ENCODE peak calls at places on chromosomes 2 and 18, in ten cellular contexts. One of them, this sample, is unnamed. For H3K36me3, the result is how much of the 10 kb centered on the place peaks cover.

GRCh38 chr18:240175-240574 is 27.7 kb downstream of the THOC1 start:
- DNase-seq in CD8-positive, alpha-beta T cell: no peak
- DNase-seq in upper lobe of right lung: no peak
- DNase-seq in OCI-LY7: no peak
- DNase-seq in heart left ventricle: no peak
- DNase-seq in hepatocyte: no peak
- DNase-seq in suprapubic skin: no peak
- DNase-seq in left ventricle myocardium inferior: no peak
- DNase-seq in body of pancreas: no peak
- DNase-seq in mucosa of descending colon: no peak
- DNase-seq in this sample: no peak

GRCh38 chr2:127134235-127134634 is 27.3 kb upstream of the BIN1 start:
- DNase-seq in upper lobe of right lung: no peak
- DNase-seq in body of pancreas: no peak
- DNase-seq in heart left ventricle: no peak
- DNase-seq in hepatocyte: no peak
- DNase-seq in CD8-positive, alpha-beta T cell: no peak
- DNase-seq in OCI-LY7: no peak
- DNase-seq in mucosa of descending colon: no peak
- DNase-seq in left ventricle myocardium inferior: no peak
- DNase-seq in suprapubic skin: no peak
- DNase-seq in this sample: no peak

GRCh38 chr2:119261498-119262225 is 38.0 kb downstream of the STEAP3 start:
- DNase-seq in left ventricle myocardium inferior: no peak
- DNase-seq in heart left ventricle: no peak
- DNase-seq in OCI-LY7: no peak
- DNase-seq in CD8-positive, alpha-beta T cell: no peak
- DNase-seq in hepatocyte: no peak
- DNase-seq in body of pancreas: no peak
- DNase-seq in suprapubic skin: no peak
- DNase-seq in mucosa of descending colon: no peak
- DNase-seq in upper lobe of right lung: no peak
- DNase-seq in this sample: no peak

GRCh38 chr2:72669121-72669520 is 156.7 kb downstream of the EXOC6B start:
- DNase-seq in heart left ventricle: no peak
- DNase-seq in hepatocyte: no peak
- DNase-seq in mucosa of descending colon: no peak
- DNase-seq in suprapubic skin: no peak
- DNase-seq in CD8-positive, alpha-beta T cell: no peak
- DNase-seq in OCI-LY7: no peak
- DNase-seq in body of pancreas: no peak
- DNase-seq in left ventricle myocardium inferior: no peak
- DNase-seq in upper lobe of right lung: no peak
- DNase-seq in this sample: no peak

GRCh38 chr2:20423376-20423775 is 23.5 kb upstream of the RHOB start:
- DNase-seq in body of pancreas: no peak
- DNase-seq in hepatocyte: no peak
- DNase-seq in upper lobe of right lung: no peak
- DNase-seq in heart left ventricle: no peak
- DNase-seq in mucosa of descending colon: no peak
- DNase-seq in left ventricle myocardium inferior: no peak
- DNase-seq in CD8-positive, alpha-beta T cell: no peak
- DNase-seq in OCI-LY7: no peak
- DNase-seq in suprapubic skin: peak
- DNase-seq in this sample: no peak

GRCh38 chr2:46780801-46781445 is 134.7 kb downstream of the MCFD2 start:
- DNase-seq in OCI-LY7: peak
- DNase-seq in CD8-positive, alpha-beta T cell: no peak
- DNase-seq in upper lobe of right lung: no peak
- DNase-seq in heart left ventricle: peak
- DNase-seq in suprapubic skin: no peak
- DNase-seq in left ventricle myocardium inferior: peak
- DNase-seq in body of pancreas: no peak
- DNase-seq in hepatocyte: peak
- DNase-seq in mucosa of descending colon: no peak
- DNase-seq in this sample: no peak

GRCh38 chr2:100880730-100881129 is 60.8 kb downstream of the NPAS2 start:
- DNase-seq in mucosa of descending colon: no peak
- DNase-seq in suprapubic skin: no peak
- DNase-seq in CD8-positive, alpha-beta T cell: no peak
- DNase-seq in body of pancreas: no peak
- DNase-seq in heart left ventricle: no peak
- DNase-seq in left ventricle myocardium inferior: no peak
- DNase-seq in upper lobe of right lung: no peak
- DNase-seq in OCI-LY7: no peak
- DNase-seq in hepatocyte: no peak
- DNase-seq in this sample: no peak

GRCh38 chr2:3319134-3319533 is 58.5 kb downstream of the EIPR1 start:
- DNase-seq in mucosa of descending colon: no peak
- DNase-seq in CD8-positive, alpha-beta T cell: no peak
- DNase-seq in OCI-LY7: no peak
- DNase-seq in heart left ventricle: peak
- DNase-seq in suprapubic skin: no peak
- DNase-seq in left ventricle myocardium inferior: no peak
- DNase-seq in hepatocyte: no peak
- DNase-seq in upper lobe of right lung: no peak
- DNase-seq in body of pancreas: no peak
- DNase-seq in this sample: no peak

GRCh38 chr2:134582547-134582899 is 136.3 kb downstream of the TMEM163 start:
- DNase-seq in OCI-LY7: no peak
- DNase-seq in upper lobe of right lung: no peak
- DNase-seq in CD8-positive, alpha-beta T cell: no peak
- DNase-seq in suprapubic skin: no peak
- DNase-seq in hepatocyte: peak
- DNase-seq in heart left ventricle: no peak
- DNase-seq in body of pancreas: no peak
- DNase-seq in left ventricle myocardium inferior: no peak
- DNase-seq in mucosa of descending colon: no peak
- DNase-seq in this sample: no peak

GRCh38 chr2:9287400-9288059 is 80.9 kb downstream of the ASAP2 start:
- DNase-seq in OCI-LY7: no peak
- DNase-seq in suprapubic skin: no peak
- DNase-seq in left ventricle myocardium inferior: no peak
- DNase-seq in body of pancreas: no peak
- DNase-seq in CD8-positive, alpha-beta T cell: no peak
- DNase-seq in hepatocyte: peak
- DNase-seq in mucosa of descending colon: no peak
- DNase-seq in upper lobe of right lung: no peak
- DNase-seq in heart left ventricle: no peak
- DNase-seq in this sample: no peak

GRCh38 chr2:169050476-169051240 is 18.7 kb upstream of the DHRS9 start:
- DNase-seq in mucosa of descending colon: no peak
- DNase-seq in upper lobe of right lung: no peak
- DNase-seq in suprapubic skin: no peak
- DNase-seq in body of pancreas: no peak
- DNase-seq in CD8-positive, alpha-beta T cell: no peak
- DNase-seq in heart left ventricle: no peak
- DNase-seq in left ventricle myocardium inferior: no peak
- DNase-seq in hepatocyte: no peak
- DNase-seq in OCI-LY7: no peak
- DNase-seq in this sample: no peak

GRCh38 chr2:886072-887022 is 64.3 kb upstream of the SNTG2 start:
- DNase-seq in upper lobe of right lung: peak
- DNase-seq in heart left ventricle: no peak
- DNase-seq in CD8-positive, alpha-beta T cell: no peak
- DNase-seq in mucosa of descending colon: no peak
- DNase-seq in OCI-LY7: no peak
- DNase-seq in suprapubic skin: no peak
- DNase-seq in body of pancreas: no peak
- DNase-seq in left ventricle myocardium inferior: no peak
- DNase-seq in hepatocyte: no peak
- DNase-seq in this sample: no peak

GRCh38 chr2:239292956-239293355 is 107.9 kb downstream of the HDAC4 start:
- DNase-seq in heart left ventricle: no peak
- DNase-seq in left ventricle myocardium inferior: no peak
- DNase-seq in body of pancreas: peak
- DNase-seq in suprapubic skin: no peak
- DNase-seq in upper lobe of right lung: peak
- DNase-seq in OCI-LY7: no peak
- DNase-seq in mucosa of descending colon: no peak
- DNase-seq in CD8-positive, alpha-beta T cell: no peak
- DNase-seq in hepatocyte: no peak
- DNase-seq in this sample: no peak

GRCh38 chr2:239292531-239292930 is 108.3 kb downstream of the HDAC4 start:
- DNase-seq in heart left ventricle: no peak
- DNase-seq in mucosa of descending colon: no peak
- DNase-seq in hepatocyte: no peak
- DNase-seq in suprapubic skin: no peak
- DNase-seq in CD8-positive, alpha-beta T cell: no peak
- DNase-seq in OCI-LY7: no peak
- DNase-seq in left ventricle myocardium inferior: no peak
- DNase-seq in upper lobe of right lung: no peak
- DNase-seq in body of pancreas: no peak
- DNase-seq in this sample: no peak

GRCh38 chr2:239295377-239296019 is 105.3 kb downstream of the HDAC4 start:
- DNase-seq in body of pancreas: no peak
- DNase-seq in suprapubic skin: no peak
- DNase-seq in upper lobe of right lung: no peak
- DNase-seq in left ventricle myocardium inferior: no peak
- DNase-seq in heart left ventricle: no peak
- DNase-seq in CD8-positive, alpha-beta T cell: peak
- DNase-seq in OCI-LY7: no peak
- DNase-seq in hepatocyte: no peak
- DNase-seq in mucosa of descending colon: no peak
- DNase-seq in this sample: no peak

GRCh38 chr2:239294571-239295054 is 106.2 kb downstream of the HDAC4 start:
- DNase-seq in left ventricle myocardium inferior: no peak
- DNase-seq in upper lobe of right lung: no peak
- DNase-seq in suprapubic skin: peak
- DNase-seq in hepatocyte: no peak
- DNase-seq in CD8-positive, alpha-beta T cell: no peak
- DNase-seq in OCI-LY7: no peak
- DNase-seq in body of pancreas: no peak
- DNase-seq in mucosa of descending colon: peak
- DNase-seq in heart left ventricle: no peak
- DNase-seq in this sample: no peak

GRCh38 chr2:239293450-239294430 is 107.1 kb downstream of the HDAC4 start:
- DNase-seq in CD8-positive, alpha-beta T cell: peak
- DNase-seq in hepatocyte: no peak
- DNase-seq in left ventricle myocardium inferior: no peak
- DNase-seq in upper lobe of right lung: peak
- DNase-seq in heart left ventricle: no peak
- DNase-seq in suprapubic skin: peak
- DNase-seq in mucosa of descending colon: peak
- DNase-seq in OCI-LY7: no peak
- DNase-seq in body of pancreas: no peak
- DNase-seq in this sample: peak
- TF ChIP-seq CTCF in CD8-positive, alpha-beta T cell: no peak
- TF ChIP-seq CTCF in hepatocyte: no peak
- TF ChIP-seq CTCF in left ventricle myocardium inferior: no peak
- TF ChIP-seq CTCF in upper lobe of right lung: no peak
- TF ChIP-seq CTCF in heart left ventricle: no peak
- TF ChIP-seq CTCF in suprapubic skin: no peak
- TF ChIP-seq CTCF in mucosa of descending colon: no peak
- TF ChIP-seq CTCF in OCI-LY7: no peak
- TF ChIP-seq CTCF in body of pancreas: no peak
- TF ChIP-seq CTCF in this sample: no peak

DNA sequence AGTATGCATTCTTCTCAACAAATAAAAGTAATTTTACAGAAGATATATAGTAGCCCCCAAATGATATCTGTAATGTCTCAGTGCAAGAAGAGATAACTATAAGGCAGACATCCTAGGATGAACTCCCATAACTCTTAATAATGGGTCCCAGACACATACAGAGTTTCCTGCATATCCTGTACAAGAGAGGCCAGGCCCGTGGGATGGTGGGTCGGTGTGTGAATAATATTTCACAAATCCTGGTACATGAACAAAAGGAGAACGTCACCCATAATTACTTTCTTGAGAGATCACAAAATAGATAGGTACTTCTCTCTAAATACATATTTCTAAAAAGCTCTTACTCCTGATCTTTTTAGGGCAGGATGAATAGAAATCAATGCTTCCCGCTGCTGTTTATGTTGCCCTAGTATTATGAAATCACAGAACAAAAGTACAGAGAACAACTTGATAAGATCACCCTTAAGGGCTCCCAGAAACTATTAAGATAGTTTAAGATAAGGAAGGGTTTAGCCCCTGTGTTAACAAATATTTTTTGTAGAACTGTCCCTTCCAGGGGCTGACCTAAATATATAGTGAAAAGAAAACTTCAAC is 5.4 kb downstream of the IRS1 start:
- DNase-seq in hepatocyte: no peak
- DNase-seq in heart left ventricle: no peak
- DNase-seq in CD8-positive, alpha-beta T cell: no peak
- DNase-seq in upper lobe of right lung: no peak
- DNase-seq in mucosa of descending colon: no peak
- DNase-seq in left ventricle myocardium inferior: no peak
- DNase-seq in body of pancreas: no peak
- DNase-seq in OCI-LY7: no peak
- DNase-seq in suprapubic skin: no peak
- DNase-seq in this sample: no peak
- H3K36me3 ChIP-seq in hepatocyte: under half
- H3K36me3 ChIP-seq in heart left ventricle: under half
- H3K36me3 ChIP-seq in CD8-positive, alpha-beta T cell: under half
- H3K36me3 ChIP-seq in upper lobe of right lung: under half
- H3K36me3 ChIP-seq in mucosa of descending colon: under half
- H3K36me3 ChIP-seq in left ventricle myocardium inferior: under half
- H3K36me3 ChIP-seq in body of pancreas: under half
- H3K36me3 ChIP-seq in OCI-LY7: under half
- H3K36me3 ChIP-seq in suprapubic skin: under half
- H3K36me3 ChIP-seq in this sample: under half

GRCh38 chr2:39124770-39125075 is 3.9 kb upstream of the SOS1 start:
- DNase-seq in upper lobe of right lung: no peak
- DNase-seq in hepatocyte: no peak
- DNase-seq in body of pancreas: no peak
- DNase-seq in left ventricle myocardium inferior: no peak
- DNase-seq in mucosa of descending colon: no peak
- DNase-seq in suprapubic skin: no peak
- DNase-seq in CD8-positive, alpha-beta T cell: peak
- DNase-seq in heart left ventricle: no peak
- DNase-seq in OCI-LY7: no peak
- DNase-seq in this sample: no peak
- H3K4me3 ChIP-seq in upper lobe of right lung: peak
- H3K4me3 ChIP-seq in hepatocyte: peak
- H3K4me3 ChIP-seq in body of pancreas: peak
- H3K4me3 ChIP-seq in left ventricle myocardium inferior: peak
- H3K4me3 ChIP-seq in mucosa of descending colon: peak
- H3K4me3 ChIP-seq in suprapubic skin: peak
- H3K4me3 ChIP-seq in CD8-positive, alpha-beta T cell: peak
- H3K4me3 ChIP-seq in heart left ventricle: peak
- H3K4me3 ChIP-seq in OCI-LY7: peak
- H3K4me3 ChIP-seq in this sample: peak

DNA sequence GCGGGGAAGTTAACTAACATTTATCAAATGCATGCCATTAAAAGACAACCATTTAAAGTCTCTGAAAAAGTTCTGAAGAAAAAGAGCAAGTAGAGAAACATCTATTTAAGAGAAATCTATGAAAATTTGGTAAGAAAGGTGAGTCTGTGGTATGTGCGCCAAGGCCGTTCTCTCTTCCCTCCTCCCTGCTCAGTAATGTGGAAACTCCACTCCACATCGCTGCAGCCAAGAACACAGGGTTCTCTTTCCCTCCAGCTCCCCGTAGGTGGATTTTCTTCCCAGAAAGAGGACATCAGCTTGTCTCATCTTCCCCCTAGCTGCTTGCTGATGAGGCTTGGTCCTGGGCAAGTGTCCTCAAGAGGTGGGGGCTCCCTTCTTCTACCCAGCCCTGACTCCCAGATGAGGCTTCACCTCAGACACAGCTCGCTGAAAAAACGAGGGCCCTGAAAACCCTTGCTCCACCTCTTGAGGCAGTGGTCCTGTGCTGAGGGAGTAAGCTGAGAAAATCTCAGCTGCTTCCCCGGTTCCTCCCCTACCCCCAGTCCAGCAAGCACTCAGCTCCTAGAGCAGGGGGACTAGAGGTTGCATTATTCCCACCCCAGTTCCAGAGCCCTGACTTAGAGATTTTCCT is 45.8 kb upstream of the PTPRM start:
- DNase-seq in left ventricle myocardium inferior: no peak
- DNase-seq in OCI-LY7: no peak
- DNase-seq in suprapubic skin: no peak
- DNase-seq in heart left ventricle: no peak
- DNase-seq in CD8-positive, alpha-beta T cell: no peak
- DNase-seq in hepatocyte: no peak
- DNase-seq in mucosa of descending colon: no peak
- DNase-seq in body of pancreas: no peak
- DNase-seq in upper lobe of right lung: no peak
- DNase-seq in this sample: no peak
- TF ChIP-seq CTCF in left ventricle myocardium inferior: no peak
- TF ChIP-seq CTCF in OCI-LY7: no peak
- TF ChIP-seq CTCF in suprapubic skin: no peak
- TF ChIP-seq CTCF in heart left ventricle: no peak
- TF ChIP-seq CTCF in CD8-positive, alpha-beta T cell: no peak
- TF ChIP-seq CTCF in hepatocyte: no peak
- TF ChIP-seq CTCF in mucosa of descending colon: no peak
- TF ChIP-seq CTCF in body of pancreas: no peak
- TF ChIP-seq CTCF in upper lobe of right lung: no peak
- TF ChIP-seq CTCF in this sample: no peak

This sample was measured in GM06990.